ENCODE peak calls at places on chromosomes 6 and 20, in nine cellular contexts. Z, U, J, D, H, R, X, M and N are unnamed samples.

GRCh38 chr6:79602859-79603258 is 28.3 kb upstream of the SH3BGRL2 start:
- DNase-seq in U (no peak), X (no peak), R (peak), J (no peak), H (no peak), M (no peak), Z (no peak), D (no peak), N (no peak)

GRCh38 chr6:90610671-90611542 is 24.0 kb upstream of the MAP3K7 start:
- DNase-seq in Z (no peak), X (peak), D (no peak), J (no peak), H (no peak), U (no peak), R (peak), M (peak), N (peak)

GRCh38 chr6:4281341-4282293 is 146.2 kb upstream of the ECI2 start:
- DNase-seq in J (no peak), D (peak), Z (no peak), U (no peak), X (peak), M (peak), H (no peak), R (peak), N (peak)

GRCh38 chr6:157099912-157100593 is 223.3 kb downstream of the TMEM242 start:
- DNase-seq in X (no peak), Z (no peak), J (no peak), M (no peak), U (no peak), H (no peak), D (no peak), R (peak), N (no peak)

GRCh38 chr6:145214570-145214969 is 520.8 kb downstream of the EPM2A start:
- DNase-seq in R (peak), H (no peak), J (no peak), U (no peak), M (no peak), D (no peak), Z (no peak), X (no peak), N (peak)

GRCh38 chr20:57160985-57161384 is 105.5 kb downstream of the BMP7 start:
- DNase-seq in H (no peak), R (no peak), Z (no peak), X (no peak), U (no peak), J (no peak), M (no peak), D (no peak), N (no peak)

GRCh38 chr20:62174870-62175624 is 7.8 kb upstream of the MTG2 start:
- DNase-seq in M (no peak), X (no peak), U (no peak), D (no peak), R (no peak), Z (no peak), H (no peak), J (no peak), N (no peak)

GRCh38 chr20:63520594-63520938 is at the start of gene PPDPF:
- DNase-seq in U (no peak), R (peak), X (peak), D (no peak), M (peak), H (peak), J (peak), Z (peak), N (peak)

GRCh38 chr6:153949606-153950005 is 89.4 kb upstream of the OPRM1 start:
- DNase-seq in J (no peak), X (no peak), M (no peak), U (no peak), Z (no peak), D (no peak), R (no peak), H (no peak), N (no peak)

GRCh38 chr6:56647172-56647762 is 4.6 kb upstream of the DST start:
- DNase-seq in U (no peak), J (no peak), M (no peak), H (no peak), D (no peak), R (no peak), X (no peak), Z (no peak), N (no peak)

GRCh38 chr20:63974402-63975200 is 4.8 kb downstream of the SAMD10 start:
- DNase-seq in X (peak), H (no peak), M (no peak), J (no peak), R (no peak), U (no peak), Z (no peak), D (no peak), N (no peak)

GRCh38 chr6:88891135-88891845 is 72.1 kb downstream of the RNGTT start:
- DNase-seq in D (no peak), M (no peak), U (no peak), X (no peak), R (peak), H (no peak), Z (no peak), J (no peak), N (peak)

GRCh38 chr20:47318596-47319516 is 37.6 kb downstream of the ZMYND8 start:
- DNase-seq in D (no peak), M (peak), U (no peak), H (peak), J (no peak), R (peak), Z (peak), X (peak), N (peak)

GRCh38 chr6:11806561-11807317 is 28.1 kb upstream of the ADTRP start:
- DNase-seq in M (no peak), Z (no peak), D (no peak), H (no peak), U (no peak), J (no peak), R (peak), X (no peak), N (no peak)

GRCh38 chr6:21601341-21601740 is 7.8 kb downstream of the SOX4 start:
- DNase-seq in M (no peak), R (no peak), H (no peak), Z (no peak), D (no peak), X (no peak), J (no peak), U (no peak), N (no peak)

GRCh38 chr20:54486583-54486982 is 11.2 kb downstream of the DOK5 start:
- DNase-seq in X (no peak), Z (no peak), J (no peak), D (no peak), R (no peak), M (no peak), U (no peak), H (no peak), N (no peak)

GRCh38 chr20:60302875-60303274 is 344.7 kb downstream of the CDH26 start:
- DNase-seq in J (no peak), X (no peak), M (no peak), Z (no peak), H (no peak), R (no peak), D (no peak), U (no peak), N (no peak)

GRCh38 chr20:4956200-4956810 is 45.0 kb downstream of the SLC23A2 start:
- DNase-seq in J (no peak), H (peak), Z (no peak), U (peak), R (peak), X (no peak), M (no peak), D (no peak), N (peak)

GRCh38 chr6:125804264-125804663 is 13.5 kb downstream of the NCOA7 start:
- DNase-seq in Z (no peak), X (no peak), R (no peak), J (no peak), D (no peak), M (no peak), U (no peak), H (no peak), N (no peak)

GRCh38 chr6:79513111-79513510 is 24.1 kb downstream of the LCA5 start:
- DNase-seq in R (no peak), M (no peak), H (no peak), X (no peak), D (no peak), Z (no peak), J (no peak), U (no peak), N (no peak)

GRCh38 chr6:46925563-46926253 is 4.0 kb upstream of the ADGRF5 start:
- DNase-seq in U (no peak), M (peak), R (peak), D (peak), X (peak), H (peak), Z (peak), J (no peak), N (peak)

GRCh38 chr6:135604035-135604865 is 106.7 kb upstream of the AHI1 start:
- DNase-seq in X (no peak), D (no peak), Z (no peak), J (no peak), R (no peak), M (no peak), U (no peak), H (no peak), N (no peak)

GRCh38 chr6:111880181-111880944 is 7.1 kb upstream of the FYN start:
- DNase-seq in X (no peak), J (no peak), M (no peak), U (no peak), H (no peak), D (peak), R (peak), Z (no peak), N (peak)

GRCh38 chr6:157732007-157732406 is 91.0 kb upstream of the SNX9 start:
- DNase-seq in R (no peak), M (no peak), D (no peak), J (no peak), H (no peak), X (no peak), U (no peak), Z (peak), N (no peak)

GRCh38 chr20:35320396-35321126 is 28.3 kb upstream of the FAM83C start:
- DNase-seq in U (no peak), M (no peak), R (peak), H (no peak), X (no peak), Z (no peak), D (peak), J (no peak), N (peak)

GRCh38 chr6:7235712-7236311 is 77.2 kb downstream of the SSR1 start:
- DNase-seq in Z (no peak), D (no peak), X (no peak), R (no peak), J (no peak), H (no peak), M (no peak), U (no peak), N (no peak)

GRCh38 chr6:20699402-20699801 is 165.1 kb downstream of the CDKAL1 start:
- DNase-seq in D (no peak), X (no peak), M (no peak), Z (no peak), R (no peak), J (no peak), H (no peak), U (no peak), N (no peak)

GRCh38 chr6:148021715-148022114 is 320.9 kb upstream of the SASH1 start:
- DNase-seq in D (no peak), H (no peak), U (no peak), J (no peak), X (no peak), R (no peak), M (peak), Z (no peak), N (no peak)

GRCh38 chr20:17721802-17722486 is 22.2 kb downstream of the BANF2 start:
- DNase-seq in J (no peak), X (no peak), D (no peak), H (peak), U (no peak), R (no peak), Z (no peak), M (no peak), N (no peak)
- TF ChIP-seq CTCF in J (peak), X (peak), D (peak), H (no peak), U (no peak), R (peak), Z (peak), M (no peak), N (no peak)

GRCh38 chr6:41469951-41470340 is 76.2 kb upstream of the FOXP4 start:
- DNase-seq in R (peak), D (no peak), H (no peak), X (no peak), Z (no peak), U (no peak), J (no peak), M (peak), N (peak)
- H3K4me3 ChIP-seq in R (no peak), D (peak), H (no peak), X (no peak), Z (no peak), U (no peak), J (peak), M (no peak), N (no peak)

GRCh38 chr6:51260003-51260402 is 441.3 kb downstream of the TFAP2B start:
- DNase-seq in M (no peak), J (no peak), Z (no peak), R (no peak), D (no peak), U (no peak), H (no peak), X (no peak), N (no peak)
- TF ChIP-seq CTCF in M (no peak), J (no peak), Z (no peak), R (no peak), D (no peak), U (no peak), H (no peak), X (no peak), N (no peak)

GRCh38 chr20:40719330-40719729 is 30.3 kb upstream of the MAFB start:
- DNase-seq in R (no peak), Z (no peak), M (no peak), X (no peak), J (no peak), H (no peak), U (no peak), D (no peak), N (no peak)
- H3K4me3 ChIP-seq in R (no peak), Z (no peak), M (no peak), X (no peak), J (no peak), H (no peak), U (no peak), D (no peak), N (no peak)